ENCODE peak calls at places on chromosomes 6 and 20, in five cellular contexts. One of them, this sample, is unnamed.

GRCh38 chr6:5159162-5159561 is 74.0 kb downstream of the PPP1R3G start:
- DNase-seq in NB4: no peak
- DNase-seq in suprapubic skin: no peak
- DNase-seq in IMR-90: no peak
- DNase-seq in esophagus squamous epithelium: no peak
- DNase-seq in this sample: no peak

GRCh38 chr6:113620372-113620771 is 236.8 kb upstream of the MARCKS start:
- DNase-seq in suprapubic skin: no peak
- DNase-seq in esophagus squamous epithelium: no peak
- DNase-seq in IMR-90: no peak
- DNase-seq in NB4: no peak
- DNase-seq in this sample: no peak

GRCh38 chr6:63805808-63806572 is 170.4 kb downstream of the PHF3 start:
- DNase-seq in suprapubic skin: no peak
- DNase-seq in NB4: peak; percentile 82
- DNase-seq in esophagus squamous epithelium: no peak
- DNase-seq in IMR-90: peak; percentile 95
- DNase-seq in this sample: peak; percentile 21

GRCh38 chr6:150241751-150242150 is 98.9 kb downstream of the PPP1R14C start:
- DNase-seq in esophagus squamous epithelium: no peak
- DNase-seq in IMR-90: no peak
- DNase-seq in NB4: no peak
- DNase-seq in suprapubic skin: no peak
- DNase-seq in this sample: no peak

GRCh38 chr6:148854086-148854485 is 107.3 kb downstream of the UST start:
- DNase-seq in IMR-90: no peak
- DNase-seq in NB4: no peak
- DNase-seq in suprapubic skin: no peak
- DNase-seq in esophagus squamous epithelium: no peak
- DNase-seq in this sample: no peak

GRCh38 chr6:444653-445275 is 53.2 kb downstream of the IRF4 start:
- DNase-seq in NB4: no peak
- DNase-seq in suprapubic skin: no peak
- DNase-seq in IMR-90: no peak
- DNase-seq in esophagus squamous epithelium: no peak
- DNase-seq in this sample: no peak

GRCh38 chr20:41570552-41570951 is 47.6 kb downstream of the CHD6 start:
- DNase-seq in suprapubic skin: no peak
- DNase-seq in NB4: no peak
- DNase-seq in esophagus squamous epithelium: no peak
- DNase-seq in IMR-90: peak; percentile 28
- DNase-seq in this sample: no peak

GRCh38 chr6:75230484-75231325 is 12.9 kb downstream of the COX7A2 start:
- DNase-seq in IMR-90: peak; percentile 67
- DNase-seq in suprapubic skin: no peak
- DNase-seq in NB4: peak; percentile 46
- DNase-seq in esophagus squamous epithelium: no peak
- DNase-seq in this sample: no peak

GRCh38 chr6:144013486-144013909 is 5.4 kb upstream of the PLAGL1 start:
- DNase-seq in NB4: peak; percentile 78
- DNase-seq in suprapubic skin: peak; percentile 83
- DNase-seq in esophagus squamous epithelium: no peak
- DNase-seq in IMR-90: peak; percentile 71
- DNase-seq in this sample: peak; percentile 93

GRCh38 chr6:129498950-129499870 is 210.8 kb downstream of the ARHGAP18 start:
- DNase-seq in esophagus squamous epithelium: no peak
- DNase-seq in NB4: peak; percentile 63
- DNase-seq in IMR-90: peak; percentile 61
- DNase-seq in suprapubic skin: no peak
- DNase-seq in this sample: no peak

GRCh38 chr6:148760568-148761531 is 14.0 kb downstream of the UST start:
- DNase-seq in esophagus squamous epithelium: peak; percentile 18
- DNase-seq in NB4: peak; percentile 92
- DNase-seq in IMR-90: peak; percentile 92
- DNase-seq in suprapubic skin: peak; percentile 87
- DNase-seq in this sample: peak; percentile 91

GRCh38 chr6:30060634-30060981 is 457 bp upstream of the POLR1H start:
- DNase-seq in suprapubic skin: no peak
- DNase-seq in IMR-90: peak; percentile 36
- DNase-seq in esophagus squamous epithelium: no peak
- DNase-seq in NB4: peak; percentile 80
- DNase-seq in this sample: no peak

GRCh38 chr6:56914791-56915658 is 39.9 kb upstream of the BEND6 start:
- DNase-seq in IMR-90: no peak
- DNase-seq in esophagus squamous epithelium: no peak
- DNase-seq in NB4: peak; percentile 37
- DNase-seq in suprapubic skin: no peak
- DNase-seq in this sample: no peak

GRCh38 chr6:116737004-116737403 is 28.5 kb downstream of the FAM162B start:
- DNase-seq in NB4: no peak
- DNase-seq in suprapubic skin: no peak
- DNase-seq in IMR-90: peak; percentile 2
- DNase-seq in esophagus squamous epithelium: no peak
- DNase-seq in this sample: no peak

GRCh38 chr6:75024796-75025195 is 181.1 kb downstream of the COL12A1 start:
- DNase-seq in NB4: no peak
- DNase-seq in IMR-90: peak; percentile 72
- DNase-seq in suprapubic skin: no peak
- DNase-seq in esophagus squamous epithelium: no peak
- DNase-seq in this sample: no peak

GRCh38 chr6:170250981-170251775 is 39.7 kb downstream of the DLL1 start:
- DNase-seq in NB4: no peak
- DNase-seq in esophagus squamous epithelium: no peak
- DNase-seq in IMR-90: no peak
- DNase-seq in suprapubic skin: no peak
- DNase-seq in this sample: no peak

GRCh38 chr20:49980140-49981008 is 2.4 kb upstream of the SNAI1 start:
- DNase-seq in esophagus squamous epithelium: no peak
- DNase-seq in IMR-90: no peak
- DNase-seq in suprapubic skin: no peak
- DNase-seq in NB4: no peak
- DNase-seq in this sample: no peak

GRCh38 chr6:5457036-5457435 is 195.7 kb downstream of the FARS2 start:
- DNase-seq in esophagus squamous epithelium: no peak
- DNase-seq in IMR-90: peak; percentile 18
- DNase-seq in suprapubic skin: no peak
- DNase-seq in NB4: no peak
- DNase-seq in this sample: no peak

GRCh38 chr6:85186546-85187170 is 263.2 kb upstream of the NT5E start:
- DNase-seq in esophagus squamous epithelium: no peak
- DNase-seq in IMR-90: peak; percentile 15
- DNase-seq in suprapubic skin: no peak
- DNase-seq in NB4: no peak
- DNase-seq in this sample: no peak

GRCh38 chr6:52670502-52671409 is at the start of gene TMEM14A:
- DNase-seq in NB4: peak; percentile 92
- DNase-seq in esophagus squamous epithelium: peak; percentile 59
- DNase-seq in IMR-90: peak; percentile 88
- DNase-seq in suprapubic skin: peak; percentile 98
- DNase-seq in this sample: peak; percentile 90

GRCh38 chr6:26268659-26269402 is 96.2 kb upstream of the BTN3A2 start:
- DNase-seq in suprapubic skin: no peak
- DNase-seq in esophagus squamous epithelium: no peak
- DNase-seq in IMR-90: peak; percentile 65
- DNase-seq in NB4: peak; percentile 61
- DNase-seq in this sample: no peak

GRCh38 chr6:157013649-157014365 is 236.6 kb downstream of the ARID1B start:
- DNase-seq in suprapubic skin: no peak
- DNase-seq in IMR-90: no peak
- DNase-seq in esophagus squamous epithelium: no peak
- DNase-seq in NB4: no peak
- DNase-seq in this sample: no peak

GRCh38 chr6:13468839-13469238 is 18.6 kb downstream of the GFOD1 start:
- DNase-seq in esophagus squamous epithelium: no peak
- DNase-seq in suprapubic skin: no peak
- DNase-seq in NB4: no peak
- DNase-seq in IMR-90: no peak
- DNase-seq in this sample: no peak

GRCh38 chr6:53573299-53573698 is 28.4 kb upstream of the GCLC start:
- DNase-seq in esophagus squamous epithelium: no peak
- DNase-seq in NB4: peak; percentile 4
- DNase-seq in IMR-90: no peak
- DNase-seq in suprapubic skin: no peak
- DNase-seq in this sample: no peak

GRCh38 chr20:52768649-52769048 is 203.5 kb upstream of the TSHZ2 start:
- DNase-seq in suprapubic skin: no peak
- DNase-seq in NB4: no peak
- DNase-seq in IMR-90: no peak
- DNase-seq in esophagus squamous epithelium: no peak
- DNase-seq in this sample: no peak

GRCh38 chr6:33851959-33852358 is 48.2 kb upstream of the MLN start:
- DNase-seq in esophagus squamous epithelium: no peak
- DNase-seq in suprapubic skin: no peak
- DNase-seq in IMR-90: no peak
- DNase-seq in NB4: peak; percentile 70
- DNase-seq in this sample: no peak

GRCh38 chr6:78308025-78308424 is 559.3 kb upstream of the IRAK1BP1 start:
- DNase-seq in suprapubic skin: no peak
- DNase-seq in NB4: peak; percentile 26
- DNase-seq in IMR-90: no peak
- DNase-seq in esophagus squamous epithelium: no peak
- DNase-seq in this sample: no peak

GRCh38 chr6:54876365-54876764 is 29.8 kb downstream of the FAM83B start:
- DNase-seq in esophagus squamous epithelium: no peak
- DNase-seq in IMR-90: no peak
- DNase-seq in suprapubic skin: no peak
- DNase-seq in NB4: no peak
- DNase-seq in this sample: no peak

GRCh38 chr6:155126727-155127439 is 131.8 kb downstream of the TIAM2 start:
- DNase-seq in suprapubic skin: no peak
- DNase-seq in NB4: peak; percentile 46
- DNase-seq in IMR-90: peak; percentile 80
- DNase-seq in esophagus squamous epithelium: no peak
- DNase-seq in this sample: no peak

GRCh38 chr6:113018351-113019151 is 671.4 kb downstream of the RFPL4B start:
- DNase-seq in esophagus squamous epithelium: no peak
- DNase-seq in NB4: no peak
- DNase-seq in IMR-90: peak; percentile 74
- DNase-seq in suprapubic skin: no peak
- DNase-seq in this sample: peak; percentile 44

DNA sequence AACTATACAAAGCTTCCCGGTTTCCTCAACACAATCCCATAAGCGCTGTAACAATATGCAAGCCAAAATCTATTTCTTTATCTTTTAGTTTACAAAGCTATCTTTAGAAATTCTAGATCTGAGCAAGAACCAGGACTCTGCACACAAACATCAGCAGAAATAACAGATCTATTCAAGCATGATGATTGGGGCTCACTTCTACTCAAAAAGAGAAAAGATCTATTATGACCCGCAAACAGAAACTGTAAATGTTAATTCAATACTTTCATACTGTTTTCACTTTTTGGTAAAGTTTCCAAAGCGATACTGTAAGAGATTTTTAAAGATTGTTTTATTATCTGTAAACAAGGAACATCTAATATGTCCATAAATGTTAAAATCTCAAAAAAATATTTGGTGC is 86.6 kb downstream of the SESN1 start:
- DNase-seq in suprapubic skin: no peak
- DNase-seq in esophagus squamous epithelium: no peak
- DNase-seq in IMR-90: no peak
- DNase-seq in NB4: no peak
- DNase-seq in this sample: no peak
- H3K4me3 ChIP-seq in suprapubic skin: peak overlapping the region; percentile 93
- H3K4me3 ChIP-seq in esophagus squamous epithelium: peak overlapping the region; percentile 96
- H3K4me3 ChIP-seq in IMR-90: peak overlapping the region; percentile 91
- H3K4me3 ChIP-seq in NB4: peak overlapping the region; percentile 80
- H3K4me3 ChIP-seq in this sample: peak overlapping the region; percentile 94

DNA sequence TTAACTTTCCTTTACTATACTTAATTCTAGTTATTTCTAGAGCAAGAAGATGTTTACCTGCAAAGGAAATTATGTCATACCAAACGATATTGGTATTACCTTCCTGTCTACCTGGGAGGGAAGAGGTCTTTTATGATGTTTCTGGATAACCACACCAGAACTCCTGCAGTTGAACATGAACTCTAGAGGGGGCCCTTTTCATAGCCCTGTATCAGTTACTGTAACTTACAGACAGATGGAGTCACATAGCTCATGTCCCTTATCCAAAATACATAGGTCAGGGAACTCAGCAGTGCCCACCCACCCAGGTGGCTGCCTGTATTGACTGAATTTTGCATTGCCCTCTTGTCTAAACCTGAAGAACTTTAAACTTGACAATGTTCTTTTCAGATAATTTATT is 35.1 kb upstream of the MYL9 start:
- DNase-seq in esophagus squamous epithelium: no peak
- DNase-seq in suprapubic skin: no peak
- DNase-seq in IMR-90: no peak
- DNase-seq in NB4: peak; percentile 40
- DNase-seq in this sample: no peak
- TF ChIP-seq CTCF in esophagus squamous epithelium: no peak
- TF ChIP-seq CTCF in suprapubic skin: no peak
- TF ChIP-seq CTCF in IMR-90: peak; percentile 38
- TF ChIP-seq CTCF in NB4: peak; percentile 57
- TF ChIP-seq CTCF in this sample: no peak

GRCh38 chr20:31720486-31721407 is 1.9 kb downstream of the BCL2L1 start:
- DNase-seq in esophagus squamous epithelium: no peak
- DNase-seq in suprapubic skin: no peak
- DNase-seq in NB4: no peak
- DNase-seq in IMR-90: no peak
- DNase-seq in this sample: no peak
- TF ChIP-seq POLR2A in esophagus squamous epithelium: no peak
- TF ChIP-seq POLR2A in suprapubic skin: no peak
- TF ChIP-seq POLR2A in NB4: no peak
- TF ChIP-seq POLR2A in IMR-90: no peak
- TF ChIP-seq POLR2A in this sample: no peak

DNA sequence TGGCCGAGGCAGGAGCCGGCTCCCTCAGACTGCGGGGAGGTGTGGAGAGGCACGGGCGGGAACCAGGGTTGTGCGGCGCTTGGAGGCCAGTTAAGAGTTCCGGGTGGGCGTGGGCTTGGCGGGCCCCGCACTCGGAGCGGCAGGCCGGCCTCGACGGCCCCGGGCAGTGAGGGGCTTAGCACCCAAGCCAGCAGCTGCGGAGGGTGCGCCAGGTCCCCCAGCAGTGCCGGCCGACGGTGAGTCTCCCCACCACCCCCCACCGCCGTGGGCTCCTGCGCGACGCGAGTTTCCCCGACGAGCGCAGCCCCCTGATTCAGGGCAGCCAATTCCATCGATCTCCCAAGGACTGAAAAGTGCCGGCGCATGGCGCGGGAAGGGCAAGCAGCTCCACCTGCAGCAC is 605.4 kb upstream of the SLC35B3 start:
- DNase-seq in suprapubic skin: no peak
- DNase-seq in IMR-90: no peak
- DNase-seq in NB4: no peak
- DNase-seq in esophagus squamous epithelium: no peak
- DNase-seq in this sample: no peak
- H3K4me3 ChIP-seq in suprapubic skin: no peak overlapping the region
- H3K4me3 ChIP-seq in IMR-90: no peak overlapping the region
- H3K4me3 ChIP-seq in NB4: no peak overlapping the region
- H3K4me3 ChIP-seq in esophagus squamous epithelium: no peak overlapping the region
- H3K4me3 ChIP-seq in this sample: no peak overlapping the region

This sample was measured in lower leg skin.